ENCODE peak calls at places on chromosomes 4 and X, in five cellular contexts. G is BE2C, H is IMR-90, Q is stomach, W is tibial artery. M is an unnamed sample. For H3K4me1, the result is how much of the 10 kb centered on the place peaks cover.

GRCh38 chr4:14620567-14621138 is 381.6 kb upstream of the CPEB2 start:
- DNase-seq in G (no peak), H (no peak), Q (no peak), W (no peak), M (no peak)

GRCh38 chr4:173436866-173437265 is 38.0 kb upstream of the SCRG1 start:
- DNase-seq in G (no peak), H (no peak), Q (no peak), W (no peak), M (no peak)

GRCh38 chrX:75114638-75115037 is 41.4 kb downstream of the ABCB7 start:
- DNase-seq in G (no peak), H (no peak), Q (no peak), W (no peak), M (no peak)

GRCh38 chr4:48766393-48766792 is 13.7 kb downstream of the FRYL start:
- DNase-seq in G (no peak), H (no peak), Q (no peak), W (no peak), M (no peak)

GRCh38 chr4:89906316-89906715 is 11.7 kb downstream of the MMRN1 start:
- DNase-seq in G (no peak), H (no peak), Q (no peak), W (no peak), M (no peak)

GRCh38 chr4:107913283-107913899 is 18.0 kb upstream of the CYP2U1 start:
- DNase-seq in G (peak), H (peak), Q (no peak), W (peak), M (no peak)

GRCh38 chrX:3262906-3263305 is 83.5 kb downstream of the MXRA5 start:
- DNase-seq in G (no peak), H (peak), Q (no peak), W (no peak), M (no peak)

GRCh38 chr4:24570574-24571236 is 13.6 kb downstream of the DHX15 start:
- DNase-seq in G (no peak), H (no peak), Q (no peak), W (no peak), M (no peak)

GRCh38 chrX:150303386-150304097 is 59.6 kb upstream of the MAMLD1 start:
- DNase-seq in G (no peak), H (no peak), Q (no peak), W (no peak), M (no peak)

GRCh38 chr4:56698329-56698728 is 17.2 kb upstream of the HOPX start:
- DNase-seq in G (no peak), H (peak), Q (no peak), W (no peak), M (peak)

GRCh38 chr4:23827971-23828680 is 61.7 kb downstream of the PPARGC1A start:
- DNase-seq in G (no peak), H (peak), Q (no peak), W (no peak), M (no peak)

GRCh38 chr4:105158837-105159236 is 12.2 kb downstream of the TET2 start:
- DNase-seq in G (no peak), H (peak), Q (no peak), W (peak), M (peak)

GRCh38 chr4:122617597-122618593 is 3.0 kb downstream of the IL21 start:
- DNase-seq in G (no peak), H (no peak), Q (no peak), W (no peak), M (no peak)

GRCh38 chr4:187415227-187415626 is 580.3 kb upstream of the ZFP42 start:
- DNase-seq in G (no peak), H (no peak), Q (no peak), W (no peak), M (no peak)

GRCh38 chrX:153488231-153488914 is 6.4 kb upstream of the BGN start:
- DNase-seq in G (no peak), H (peak), Q (peak), W (peak), M (no peak)

GRCh38 chr4:6767341-6767724 is 15.2 kb upstream of the KIAA0232 start:
- DNase-seq in G (no peak), H (peak), Q (no peak), W (no peak), M (no peak)

GRCh38 chr4:153784300-153784699 is 4.6 kb downstream of the SFRP2 start:
- DNase-seq in G (no peak), H (no peak), Q (no peak), W (no peak), M (no peak)

GRCh38 chrX:21153503-21153902 is 220.7 kb upstream of the CNKSR2 start:
- DNase-seq in G (no peak), H (peak), Q (no peak), W (peak), M (no peak)

GRCh38 chr4:70895405-70895804 is 6.8 kb upstream of the MOB1B start:
- DNase-seq in G (no peak), H (no peak), Q (no peak), W (no peak), M (no peak)

GRCh38 chrX:28888421-28888820 is 301.2 kb downstream of the IL1RAPL1 start:
- DNase-seq in G (no peak), H (peak), Q (no peak), W (no peak), M (no peak)

GRCh38 chr4:182890202-182890601 is 27.0 kb downstream of the DCTD start:
- DNase-seq in G (no peak), H (no peak), Q (no peak), W (no peak), M (no peak)

GRCh38 chr4:90943311-90943710 is 816.1 kb downstream of the CCSER1 start:
- DNase-seq in G (no peak), H (no peak), Q (no peak), W (no peak), M (no peak)

GRCh38 chr4:42627887-42628646 is 28.8 kb downstream of the ATP8A1 start:
- DNase-seq in G (peak), H (no peak), Q (peak), W (peak), M (no peak)

GRCh38 chrX:41478397-41478911 is 31.3 kb downstream of the NYX start:
- DNase-seq in G (no peak), H (no peak), Q (no peak), W (no peak), M (no peak)

GRCh38 chrX:53268173-53268572 is 13.2 kb downstream of the IQSEC2 start:
- DNase-seq in G (no peak), H (no peak), Q (no peak), W (no peak), M (no peak)

GRCh38 chrX:112714357-112714918 is 34.7 kb upstream of the LHFPL1 start:
- DNase-seq in G (no peak), H (peak), Q (no peak), W (no peak), M (no peak)

GRCh38 chr4:123599920-123600394 is 203.4 kb downstream of the SPRY1 start:
- DNase-seq in G (peak), H (peak), Q (peak), W (peak), M (peak)

GRCh38 chr4:145709843-145710242 is 29.9 kb downstream of the C4orf51 start:
- DNase-seq in G (no peak), H (peak), Q (no peak), W (no peak), M (no peak)

GRCh38 chrX:119753639-119754257 is 4.6 kb upstream of the SOWAHD start:
- DNase-seq in G (peak), H (peak), Q (no peak), W (no peak), M (no peak)

GRCh38 chr4:122882830-122883229 is 39.6 kb downstream of the NUDT6 start:
- DNase-seq in G (no peak), H (no peak), Q (no peak), W (no peak), M (no peak)

GRCh38 chr4:13626492-13627184 is 887 bp downstream of the BOD1L1 start:
- DNase-seq in G (no peak), H (no peak), Q (no peak), W (no peak), M (no peak)

GRCh38 chrX:37871626-37872302 is 24.4 kb upstream of the DYNLT3 start:
- DNase-seq in G (no peak), H (peak), Q (peak), W (peak), M (no peak)

GRCh38 chrX:37455381-37455780 is 106.2 kb downstream of the PRRG1 start:
- DNase-seq in G (no peak), H (no peak), Q (no peak), W (no peak), M (no peak)

GRCh38 chrX:125266153-125266660 is 53.5 kb upstream of the TEX13C start:
- DNase-seq in G (no peak), H (no peak), Q (no peak), W (no peak), M (no peak)

GRCh38 chr4:12884846-12885796 is 599.0 kb downstream of the RAB28 start:
- DNase-seq in G (no peak), H (no peak), Q (no peak), W (no peak), M (no peak)

DNA sequence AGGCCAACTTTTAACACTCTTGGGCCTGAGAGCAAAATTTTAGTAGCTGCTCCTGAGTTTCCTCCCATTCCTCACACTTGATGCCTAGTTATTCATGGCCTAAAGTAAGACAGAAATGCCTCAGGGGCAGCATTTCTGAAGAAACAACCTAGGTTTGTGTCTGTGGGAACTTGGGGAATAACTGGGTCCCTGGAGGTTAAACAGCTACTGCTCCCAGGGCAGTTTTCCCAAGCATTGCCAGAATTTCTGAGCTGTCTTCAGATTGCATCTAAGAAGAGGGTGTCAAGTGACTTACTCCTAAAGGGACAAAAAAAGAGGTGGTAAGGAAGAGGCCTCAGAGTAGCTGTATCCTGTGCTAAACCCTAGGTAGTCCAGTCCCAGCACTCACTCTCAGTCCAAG is 130.8 kb upstream of the ACSL4 start:
- DNase-seq in G (no peak), H (no peak), Q (no peak), W (no peak), M (no peak)
- H3K4me1 ChIP-seq in G (under half), H (under half), Q (under half), W (under half), M (under half)

DNA sequence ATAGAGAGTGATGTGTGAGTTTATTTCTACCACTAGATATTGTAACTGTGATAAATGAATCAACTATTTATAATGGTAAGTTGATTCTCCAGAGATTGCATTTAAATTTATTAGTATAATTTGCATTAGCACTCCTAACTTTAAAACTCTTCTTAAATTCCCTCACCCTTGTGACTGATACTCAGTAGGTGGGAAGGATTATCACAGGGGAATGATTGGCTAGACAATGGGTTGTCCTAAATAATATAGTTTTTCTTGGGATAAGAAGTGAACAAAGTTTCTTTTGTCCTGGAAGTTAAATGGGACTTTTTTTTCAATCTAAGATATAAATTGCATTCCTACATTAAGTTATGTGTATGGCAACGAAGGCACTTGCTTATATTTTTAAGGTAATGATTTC is 169.2 kb upstream of the PITX2 start:
- DNase-seq in G (no peak), H (no peak), Q (no peak), W (no peak), M (no peak)
- H3K4me1 ChIP-seq in G (under half), H (under half), Q (under half), W (under half), M (under half)

GRCh38 chr4:1241466-1241935 is 7.4 kb downstream of the CTBP1 start:
- DNase-seq in G (peak), H (no peak), Q (no peak), W (peak), M (no peak)

GRCh38 chr4:1241936-1242505 is 6.9 kb downstream of the CTBP1 start:
- DNase-seq in G (peak), H (no peak), Q (no peak), W (peak), M (no peak)

GRCh38 chr4:1244081-1244977 is 4.6 kb downstream of the CTBP1 start:
- DNase-seq in G (peak), H (no peak), Q (no peak), W (peak), M (no peak)

GRCh38 chr4:1243451-1244080 is 5.4 kb downstream of the CTBP1 start:
- DNase-seq in G (peak), H (no peak), Q (no peak), W (peak), M (no peak)

GRCh38 chr4:1242506-1243450 is 6.2 kb downstream of the CTBP1 start:
- DNase-seq in G (peak), H (no peak), Q (no peak), W (peak), M (peak)
- H3K4me1 ChIP-seq in G (under half), H (under half), Q (half or more), W (under half), M (under half)

GRCh38 chr4:87119965-87120364 is 100.5 kb downstream of the KLHL8 start:
- DNase-seq in G (no peak), H (no peak), Q (no peak), W (no peak), M (no peak)
- H3K4me1 ChIP-seq in G (under half), H (under half), Q (half or more), W (under half), M (under half)

GRCh38 chr4:139555073-139555704 is 830 bp downstream of the SETD7 start:
- DNase-seq in G (peak), H (peak), Q (peak), W (peak), M (peak)
- H3K4me1 ChIP-seq in G (under half), H (under half), Q (half or more), W (under half), M (under half)

GRCh38 chr4:41145571-41146078 is 68.7 kb downstream of the APBB2 start:
- DNase-seq in G (no peak), H (peak), Q (no peak), W (no peak), M (no peak)
- H3K4me1 ChIP-seq in G (under half), H (under half), Q (half or more), W (under half), M (half or more)

DNA sequence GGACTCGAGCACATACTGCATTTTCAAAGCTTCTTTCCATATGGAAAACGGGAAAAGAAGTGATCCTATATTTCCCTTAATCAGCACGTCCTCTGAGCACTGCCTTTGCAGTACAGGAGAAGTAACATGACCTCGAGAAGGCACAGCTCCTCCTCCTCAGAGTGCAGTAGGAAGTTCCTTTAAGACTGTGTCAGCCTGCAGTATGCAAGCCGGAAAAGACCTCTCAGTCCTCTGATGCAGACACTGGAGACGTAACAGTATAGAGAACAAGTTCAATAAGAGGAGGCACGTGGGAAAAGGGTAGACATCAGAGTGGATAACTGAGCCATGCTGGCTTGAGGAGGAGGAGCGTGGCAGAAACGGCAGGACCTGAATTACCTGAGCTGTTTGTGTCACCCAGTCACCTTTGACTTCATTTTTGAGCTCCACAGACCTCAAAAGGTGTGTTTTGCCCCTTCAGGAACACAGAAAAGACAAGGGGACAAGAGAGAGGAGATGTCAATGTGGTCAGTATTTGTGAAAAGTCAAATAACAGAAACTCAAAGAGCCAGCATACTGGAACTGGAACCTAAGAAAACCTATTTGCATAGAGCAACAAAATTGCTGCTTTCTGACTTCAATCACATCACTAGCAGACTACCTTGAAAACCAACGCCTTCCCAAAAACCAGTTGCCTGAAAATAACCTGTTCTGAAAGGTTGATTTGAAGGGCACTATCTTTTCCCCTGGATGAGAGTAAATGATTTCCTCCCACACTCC is 20.8 kb downstream of the IRF2 start:
- DNase-seq in G (no peak), H (peak), Q (peak), W (no peak), M (no peak)
- H3K4me1 ChIP-seq in G (under half), H (under half), Q (half or more), W (under half), M (half or more)

GRCh38 chrX:10938371-10938982 is 172.7 kb upstream of the HCCS start:
- DNase-seq in G (no peak), H (peak), Q (no peak), W (no peak), M (no peak)

GRCh38 chrX:10939384-10939783 is 171.7 kb upstream of the HCCS start:
- DNase-seq in G (no peak), H (peak), Q (no peak), W (no peak), M (no peak)
- H3K4me1 ChIP-seq in G (under half), H (under half), Q (under half), W (under half), M (under half)

GRCh38 chr4:8440491-8441311 is at the start of the genes ACOX3 and TRMT44:
- DNase-seq in G (peak), H (peak), Q (peak), W (peak), M (peak)

GRCh38 chr4:8443801-8444200 is 3.2 kb downstream of the TRMT44 start:
- DNase-seq in G (no peak), H (no peak), Q (no peak), W (no peak), M (no peak)

GRCh38 chr4:8439914-8440490 is 521 bp downstream of the ACOX3 start:
- DNase-seq in G (no peak), H (no peak), Q (no peak), W (peak), M (no peak)

GRCh38 chr4:8442596-8443358 is 2.2 kb downstream of the TRMT44 start:
- DNase-seq in G (no peak), H (no peak), Q (no peak), W (no peak), M (no peak)

GRCh38 chr4:8441499-8442091 is 1.0 kb downstream of the TRMT44 start:
- DNase-seq in G (no peak), H (no peak), Q (no peak), W (no peak), M (no peak)
- H3K4me1 ChIP-seq in G (under half), H (under half), Q (half or more), W (under half), M (half or more)

DNA sequence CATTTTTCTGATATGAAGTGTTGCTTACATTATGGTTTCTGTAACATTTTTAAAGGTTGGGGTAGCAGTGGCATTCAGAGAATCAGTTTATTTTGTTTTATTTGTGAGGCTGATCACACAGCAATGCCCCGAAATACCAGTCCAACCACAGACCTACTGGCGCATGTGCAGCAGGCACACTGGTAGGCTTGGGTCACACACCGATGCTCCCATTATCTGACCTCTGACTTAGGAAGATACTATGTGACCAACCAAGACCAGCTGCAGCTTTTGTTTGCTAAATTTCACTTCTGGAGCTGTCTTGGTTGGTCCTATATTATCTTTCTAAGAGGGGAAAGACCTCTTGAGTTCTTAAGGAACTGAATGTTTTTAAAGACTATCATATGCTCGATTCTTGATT is 18.7 kb downstream of the PGM2 start:
- DNase-seq in G (no peak), H (no peak), Q (no peak), W (no peak), M (no peak)
- H3K4me1 ChIP-seq in G (under half), H (under half), Q (under half), W (under half), M (under half)

M was measured in upper lobe of right lung.